ENCODE peak calls at places on chromosome 16, in five cellular contexts. L is GM12878, X is K562, J is HepG2, K is H1. H is an unnamed sample.

GRCh38 chr16:4521971-4522623 is 16.5 kb downstream of the CDIP1 start:
- DNase-seq in J (no peak), X (no peak), K (peak), L (no peak), H (peak)

GRCh38 chr16:86834451-86835035 is 256.2 kb downstream of the FOXL1 start:
- DNase-seq in L (no peak), K (peak), J (no peak), X (peak), H (peak)

GRCh38 chr16:2090819-2091721 is 43.3 kb downstream of the TSC2 start:
- DNase-seq in K (peak), L (no peak), X (no peak), J (no peak), H (peak)

GRCh38 chr16:22787456-22788189 is 26.3 kb upstream of the HS3ST2 start:
- DNase-seq in X (no peak), K (no peak), L (no peak), J (no peak), H (no peak)

GRCh38 chr16:50600582-50601283 is 52.5 kb downstream of the NKD1 start:
- DNase-seq in X (no peak), L (no peak), K (no peak), J (peak), H (no peak)

GRCh38 chr16:30090607-30091332 is 954 bp downstream of the TBX6 start:
- DNase-seq in K (no peak), L (no peak), J (no peak), X (no peak), H (no peak)

GRCh38 chr16:2058901-2059300 is 11.1 kb downstream of the TSC2 start:
- DNase-seq in J (no peak), X (no peak), L (no peak), K (no peak), H (no peak)

GRCh38 chr16:86424968-86425367 is 85.4 kb upstream of the FOXF1 start:
- DNase-seq in L (no peak), K (no peak), X (no peak), J (no peak), H (no peak)

GRCh38 chr16:71807905-71808592 is 585 bp downstream of the AP1G1 start:
- DNase-seq in J (no peak), K (no peak), X (peak), L (no peak), H (peak)

GRCh38 chr16:86202760-86203426 is 303.9 kb downstream of the IRF8 start:
- DNase-seq in K (no peak), J (no peak), L (no peak), X (no peak), H (no peak)

GRCh38 chr16:75491876-75492275 is 3.4 kb downstream of the CHST6 start:
- DNase-seq in K (no peak), X (no peak), J (no peak), L (no peak), H (peak)

GRCh38 chr16:74497761-74498160 is 76.5 kb upstream of the CLEC18B start:
- DNase-seq in K (no peak), X (no peak), L (no peak), J (no peak), H (no peak)

GRCh38 chr16:5428932-5429331 is 331.3 kb upstream of the EEF2KMT start:
- DNase-seq in K (peak), L (no peak), X (no peak), J (peak), H (peak)

GRCh38 chr16:17224859-17225258 is 245.9 kb downstream of the XYLT1 start:
- DNase-seq in K (no peak), L (no peak), X (no peak), J (no peak), H (no peak)

GRCh38 chr16:63135069-63135468 is 1098.8 kb upstream of the CDH8 start:
- DNase-seq in L (no peak), J (no peak), X (no peak), K (no peak), H (no peak)

GRCh38 chr16:70438325-70438982 is 446 bp downstream of the ST3GAL2 start:
- DNase-seq in J (no peak), K (no peak), L (no peak), X (peak), H (peak)

GRCh38 chr16:14069818-14070217 is 1.3 kb upstream of the MRTFB start:
- DNase-seq in J (no peak), K (no peak), X (no peak), L (no peak), H (no peak)

GRCh38 chr16:86343111-86343642 is 167.2 kb upstream of the FOXF1 start:
- DNase-seq in L (no peak), X (no peak), K (no peak), J (no peak), H (no peak)

GRCh38 chr16:88650749-88651275 is at the start of gene CYBA:
- DNase-seq in X (peak), K (peak), L (peak), J (peak), H (peak)

GRCh38 chr16:88651276-88651988 is 579 bp upstream of the CYBA start:
- DNase-seq in K (no peak), J (peak), L (peak), X (peak), H (peak)

GRCh38 chr16:88649924-88650748 is 717 bp downstream of the CYBA start:
- DNase-seq in X (peak), L (no peak), J (peak), K (peak), H (peak)

GRCh38 chr16:88647178-88648070 is 3.4 kb downstream of the CYBA start:
- DNase-seq in J (no peak), K (no peak), X (no peak), L (no peak), H (no peak)

GRCh38 chr16:88649195-88649923 is 1.5 kb downstream of the CYBA start:
- DNase-seq in J (peak), X (no peak), K (no peak), L (no peak), H (no peak)
- TF ChIP-seq CREB1 in J (no peak), X (no peak), K (no peak), L (no peak), H (no peak)

DNA sequence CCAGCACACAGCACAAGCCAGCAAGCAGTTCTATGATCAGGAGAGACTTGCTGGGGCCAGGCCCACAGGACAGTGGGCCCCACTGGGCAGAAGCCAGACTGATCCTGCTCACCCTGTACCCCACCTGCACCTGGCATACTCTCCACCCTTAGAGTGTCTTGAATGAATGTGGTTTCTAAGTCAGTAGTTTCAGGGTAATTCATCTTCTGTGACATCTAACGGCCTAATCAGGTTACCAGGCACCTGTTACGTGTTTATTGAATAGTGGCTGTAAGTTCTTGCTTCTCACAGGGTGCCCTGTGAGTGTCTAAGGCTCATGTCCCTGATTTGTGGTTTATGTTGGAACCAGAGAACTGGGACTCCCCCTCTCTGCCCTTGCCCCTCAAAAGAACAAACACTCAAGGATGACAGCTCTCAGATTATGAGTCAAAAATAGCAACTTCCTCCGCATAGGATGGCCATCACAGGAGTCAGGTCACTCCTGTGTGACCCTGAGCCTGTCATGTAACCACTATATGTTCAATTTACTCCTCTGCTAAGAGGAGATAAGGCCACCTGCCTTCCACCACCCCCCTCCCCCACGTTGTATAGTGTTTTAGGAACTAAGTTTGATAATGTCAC is 7.0 kb upstream of the OR2C1 start:
- DNase-seq in X (peak), L (peak), K (no peak), J (no peak), H (no peak)
- H3K4me2 ChIP-seq in X (peak), L (no peak), K (no peak), J (no peak), H (no peak)

GRCh38 chr16:61277849-61278248 is 758.4 kb downstream of the CDH8 start:
- DNase-seq in K (no peak), L (no peak), X (no peak), J (no peak), H (no peak)
- TF ChIP-seq CREB1 in K (no peak), L (no peak), X (no peak), J (no peak), H (no peak)

GRCh38 chr16:46759309-46759708 is 11.2 kb upstream of the MYLK3 start:
- DNase-seq in K (no peak), L (no peak), J (no peak), X (no peak), H (no peak)

GRCh38 chr16:46762583-46762982 is 14.4 kb upstream of the MYLK3 start:
- DNase-seq in L (no peak), K (no peak), J (no peak), X (no peak), H (no peak)

GRCh38 chr16:46763147-46763546 is 15.0 kb upstream of the MYLK3 start:
- DNase-seq in X (no peak), L (no peak), J (no peak), K (no peak), H (no peak)

GRCh38 chr16:46768809-46769208 is 20.7 kb upstream of the MYLK3 start:
- DNase-seq in L (no peak), J (no peak), K (no peak), X (no peak), H (no peak)

GRCh38 chr16:46765050-46765449 is 16.9 kb upstream of the MYLK3 start:
- DNase-seq in L (no peak), J (no peak), K (no peak), X (no peak), H (no peak)
- H3K4me2 ChIP-seq in L (no peak), J (no peak), K (no peak), X (no peak), H (no peak)

DNA sequence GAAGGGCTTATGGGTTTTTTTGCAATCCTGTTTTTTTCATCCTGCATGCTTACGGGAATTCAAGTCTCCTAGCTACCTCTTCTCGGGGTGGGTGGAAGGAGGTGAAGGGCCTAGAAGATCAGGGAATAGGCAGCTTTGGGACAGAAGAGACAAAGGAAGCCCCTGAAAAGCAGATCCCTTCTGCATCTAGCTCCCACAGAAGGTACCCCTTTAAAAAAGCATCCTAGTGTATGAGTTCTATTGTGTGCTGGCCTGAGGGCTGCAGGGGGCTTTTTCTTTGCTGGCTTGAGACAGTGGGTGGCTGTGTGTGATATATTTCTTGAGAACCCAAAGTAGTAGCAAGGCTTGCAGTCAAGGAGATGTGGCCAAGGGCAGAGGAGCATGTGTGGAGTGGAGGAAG is 330.5 kb downstream of the MAF start:
- DNase-seq in L (no peak), J (no peak), X (no peak), K (no peak), H (no peak)
- TF ChIP-seq CREB1 in L (no peak), J (no peak), X (no peak), K (no peak), H (no peak)

DNA sequence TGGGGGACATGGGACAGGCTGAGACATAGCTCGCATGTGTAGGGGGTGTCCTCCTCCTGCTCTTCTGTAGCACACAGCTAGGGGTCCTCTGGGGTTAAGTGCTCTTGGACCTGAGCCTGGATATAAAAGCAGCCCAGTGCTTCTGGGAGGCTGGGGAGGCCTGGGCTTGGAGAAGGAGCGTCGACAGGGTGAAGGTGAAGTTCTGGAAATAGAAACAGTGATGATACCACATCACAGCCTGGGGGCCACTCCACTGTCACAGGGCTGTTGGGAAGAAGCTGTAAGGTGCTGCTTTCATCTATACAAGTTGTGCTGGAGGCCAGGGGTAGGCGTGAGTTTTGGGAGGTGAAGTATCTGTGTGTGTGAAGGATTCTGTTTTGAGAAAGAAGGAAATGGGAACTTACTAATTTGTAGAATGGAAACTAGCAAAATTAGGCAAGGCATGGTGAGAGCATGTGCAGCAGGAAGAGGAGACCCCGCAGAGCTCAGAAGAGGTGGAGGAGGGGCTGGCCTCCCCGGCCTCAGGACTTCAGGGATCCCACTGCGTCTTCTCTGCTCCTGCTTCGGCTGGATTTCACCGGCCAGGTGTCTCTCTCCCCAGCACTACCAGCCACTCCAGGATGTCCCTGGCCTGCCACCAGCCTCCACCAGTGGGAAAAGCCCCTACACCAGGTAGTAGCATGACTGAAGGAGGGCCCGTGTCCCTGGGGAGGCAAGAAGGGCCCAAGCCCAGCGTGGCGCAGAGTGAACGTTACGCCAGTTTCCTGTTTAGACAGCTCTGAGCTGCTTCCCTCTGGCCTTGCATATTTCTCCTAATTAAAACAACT is 19.4 kb downstream of the PLCG2 start:
- DNase-seq in L (peak), X (no peak), J (no peak), K (no peak), H (peak)
- H3K4me2 ChIP-seq in L (peak), X (no peak), J (no peak), K (no peak), H (no peak)

GRCh38 chr16:67019171-67019570 is 9.8 kb upstream of the CBFB start:
- DNase-seq in L (no peak), J (no peak), K (no peak), X (no peak), H (no peak)
- TF ChIP-seq CREB1 in L (no peak), J (no peak), K (no peak), X (no peak), H (no peak)

GRCh38 chr16:89200124-89200849 is at the start of gene SLC22A31:
- DNase-seq in J (peak), K (peak), L (no peak), X (no peak), H (peak)

GRCh38 chr16:89202422-89203215 is 2.3 kb upstream of the SLC22A31 start:
- DNase-seq in J (no peak), K (peak), X (no peak), L (no peak), H (peak)

GRCh38 chr16:89201467-89202377 is 1.4 kb upstream of the SLC22A31 start:
- DNase-seq in K (peak), L (no peak), X (peak), J (peak), H (peak)

GRCh38 chr16:89199241-89200123 is 855 bp downstream of the SLC22A31 start:
- DNase-seq in L (no peak), K (no peak), J (no peak), X (no peak), H (no peak)

GRCh38 chr16:89200850-89201466 is 621 bp upstream of the SLC22A31 start:
- DNase-seq in J (no peak), K (no peak), L (no peak), X (no peak), H (peak)
- H3K4me2 ChIP-seq in J (peak), K (peak), L (no peak), X (peak), H (peak)

GRCh38 chr16:56425439-56425832 is at the start of gene AMFR:
- DNase-seq in L (no peak), X (peak), K (peak), J (peak), H (peak)
- TF ChIP-seq CREB1 in L (no peak), X (no peak), K (no peak), J (no peak), H (peak)

DNA sequence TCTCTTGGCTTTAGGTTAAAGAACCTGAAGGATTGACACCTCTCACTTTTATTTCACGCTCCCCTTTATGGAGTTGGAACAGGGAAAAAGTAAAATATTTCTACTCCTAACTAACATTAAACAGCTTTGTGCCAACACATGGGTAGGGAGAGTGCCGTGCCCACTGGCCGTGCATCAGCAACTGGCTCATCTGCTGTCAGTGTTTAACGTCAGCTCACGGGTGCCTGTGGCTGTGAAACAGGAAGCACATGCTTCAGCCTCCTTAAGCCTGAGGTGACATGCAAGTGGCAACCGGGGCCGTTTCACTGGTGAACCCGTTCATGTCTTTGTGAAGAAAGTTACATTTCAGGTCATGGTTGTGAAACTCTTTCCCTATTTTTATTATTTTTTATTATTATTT is 3.1 kb downstream of the SPG7 start:
- DNase-seq in X (no peak), J (no peak), K (no peak), L (no peak), H (no peak)
- H3K4me2 ChIP-seq in X (no peak), J (no peak), K (no peak), L (no peak), H (no peak)

H was measured in GM23338.